ENCODE peak calls at places on chromosomes 16 and 17, in nine cellular contexts. J is MM.1S; C is IMR-90; X is HAP-1; V is SK-N-SH; I is SJSA1; B is GM23248; Z is PC-3; G is CD8-positive, alpha-beta memory T cell. O is an unnamed sample.

GRCh38 chr17:67606896-67607604 is 110.7 kb upstream of the NOL11 start:
- DNase-seq in J (no peak), C (no peak), X (peak; percentile 22), V (peak; percentile 65), I (no peak), B (no peak), Z (no peak), G (no peak), O (no peak)

GRCh38 chr17:35812456-35812855 is 3.2 kb downstream of the TAF15 start:
- DNase-seq in J (no peak), C (no peak), X (no peak), V (no peak), I (no peak), B (no peak), Z (no peak), G (no peak), O (no peak)

GRCh38 chr17:69908599-69909368 is 166.2 kb upstream of the KCNJ16 start:
- DNase-seq in J (no peak), C (no peak), X (no peak), V (no peak), I (no peak), B (no peak), Z (no peak), G (no peak), O (no peak)

GRCh38 chr17:10792156-10792555 is 11.7 kb downstream of the TMEM238L start:
- DNase-seq in J (no peak), C (no peak), X (no peak), V (no peak), I (no peak), B (no peak), Z (no peak), G (no peak), O (no peak)

GRCh38 chr16:30382398-30383015 is at the start of gene SEPTIN1:
- DNase-seq in J (peak; percentile 76), C (no peak), X (no peak), V (no peak), I (no peak), B (no peak), Z (no peak), G (peak; percentile 86), O (no peak)

GRCh38 chr17:83037084-83037950 is 42.1 kb upstream of the METRNL start:
- DNase-seq in J (no peak), C (no peak), X (no peak), V (peak; percentile 23), I (no peak), B (no peak), Z (no peak), G (no peak), O (no peak)

GRCh38 chr16:844638-845348 is 44.3 kb upstream of the GNG13 start:
- DNase-seq in J (no peak), C (no peak), X (no peak), V (no peak), I (no peak), B (no peak), Z (no peak), G (no peak), O (no peak)

GRCh38 chr16:48831081-48831722 is 221.2 kb upstream of the N4BP1 start:
- DNase-seq in J (no peak), C (no peak), X (peak; percentile 28), V (no peak), I (no peak), B (no peak), Z (peak; percentile 35), G (no peak), O (peak; percentile 25)

GRCh38 chr16:89853306-89853993 is 19.9 kb upstream of the TCF25 start:
- DNase-seq in J (no peak), C (no peak), X (no peak), V (no peak), I (no peak), B (no peak), Z (no peak), G (no peak), O (no peak)

GRCh38 chr17:19718613-19719364 is 2.4 kb upstream of the SLC47A2 start:
- DNase-seq in J (peak; percentile 60), C (no peak), X (peak; percentile 55), V (peak; percentile 29), I (no peak), B (no peak), Z (peak; percentile 53), G (no peak), O (no peak)

GRCh38 chr16:9177861-9178260 is 86.4 kb downstream of the HAPSTR1 start:
- DNase-seq in J (no peak), C (no peak), X (no peak), V (no peak), I (no peak), B (no peak), Z (no peak), G (no peak), O (no peak)

GRCh38 chr16:83338941-83339340 is 468.8 kb upstream of the HSBP1 start:
- DNase-seq in J (no peak), C (peak; percentile 37), X (no peak), V (no peak), I (peak; percentile 47), B (peak; percentile 50), Z (no peak), G (no peak), O (no peak)

GRCh38 chr17:76560877-76561221 is 21.0 kb downstream of the PRCD start:
- DNase-seq in J (no peak), C (no peak), X (no peak), V (no peak), I (no peak), B (peak; percentile 14), Z (no peak), G (no peak), O (no peak)

GRCh38 chr17:37756060-37756459 is 11.2 kb upstream of the HNF1B start:
- DNase-seq in J (no peak), C (no peak), X (no peak), V (no peak), I (no peak), B (no peak), Z (no peak), G (no peak), O (no peak)

GRCh38 chr16:67025151-67025550 is 3.8 kb upstream of the CBFB start:
- DNase-seq in J (no peak), C (no peak), X (no peak), V (no peak), I (peak; percentile 16), B (no peak), Z (no peak), G (no peak), O (no peak)

GRCh38 chr16:67845291-67846062 is 1.3 kb upstream of the NUTF2 start:
- DNase-seq in J (no peak), C (no peak), X (peak; percentile 18), V (no peak), I (no peak), B (peak; percentile 44), Z (no peak), G (no peak), O (no peak)

GRCh38 chr17:14737984-14738651 is 437.2 kb downstream of the HS3ST3B1 start:
- DNase-seq in J (no peak), C (peak; percentile 99), X (no peak), V (no peak), I (peak; percentile 96), B (peak; percentile 98), Z (peak; percentile 99), G (no peak), O (no peak)

GRCh38 chr17:34098712-34099111 is 156.4 kb upstream of the CCL2 start:
- DNase-seq in J (no peak), C (no peak), X (no peak), V (no peak), I (no peak), B (peak; percentile 18), Z (no peak), G (no peak), O (no peak)

GRCh38 chr17:50634915-50635719 is 436 bp downstream of the ABCC3 start:
- DNase-seq in J (no peak), C (no peak), X (no peak), V (peak; percentile 85), I (no peak), B (peak; percentile 48), Z (peak; percentile 24), G (no peak), O (no peak)
- H3K4me1 ChIP-seq in J (no peaks in the 10 kb centered on the region), C (peaks cover 29% of the 10 kb centered on the region), X (no peaks in the 10 kb centered on the region), V (peaks cover 42% of the 10 kb centered on the region), I (peaks cover 63% of the 10 kb centered on the region), B (peaks cover 24% of the 10 kb centered on the region), Z (peaks cover 77% of the 10 kb centered on the region), G (no peaks in the 10 kb centered on the region), O (peaks cover 10% of the 10 kb centered on the region)

DNA sequence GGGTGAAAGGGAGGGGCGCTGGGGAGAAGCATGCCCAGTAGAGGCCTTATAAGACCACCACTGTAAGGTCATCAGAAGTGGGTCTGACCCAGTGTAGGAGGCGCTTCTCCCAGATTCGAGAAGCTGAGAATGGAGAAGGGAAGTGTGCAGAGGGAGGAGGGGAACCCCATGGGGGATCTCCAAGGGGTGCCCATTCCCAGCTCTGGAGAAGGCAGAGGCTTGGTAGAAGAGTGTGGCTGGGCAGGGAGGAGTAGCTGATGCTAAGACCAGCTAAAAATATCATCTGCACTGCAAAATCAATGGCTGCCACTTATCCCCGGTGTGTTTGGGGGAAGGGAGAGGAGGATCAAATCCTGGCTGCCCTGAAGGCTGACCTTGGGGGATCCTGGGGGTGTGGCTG is 7.2 kb downstream of the NGFR start:
- DNase-seq in J (no peak), C (no peak), X (no peak), V (no peak), I (no peak), B (no peak), Z (no peak), G (no peak), O (no peak)
- H3K4me1 ChIP-seq in J (no peaks in the 10 kb centered on the region), C (peaks cover 2% of the 10 kb centered on the region), X (no peaks in the 10 kb centered on the region), V (peaks cover 30% of the 10 kb centered on the region), I (peaks cover 4% of the 10 kb centered on the region), B (no peaks in the 10 kb centered on the region), Z (peaks cover 3% of the 10 kb centered on the region), G (peaks cover 11% of the 10 kb centered on the region), O (peaks cover 38% of the 10 kb centered on the region)

DNA sequence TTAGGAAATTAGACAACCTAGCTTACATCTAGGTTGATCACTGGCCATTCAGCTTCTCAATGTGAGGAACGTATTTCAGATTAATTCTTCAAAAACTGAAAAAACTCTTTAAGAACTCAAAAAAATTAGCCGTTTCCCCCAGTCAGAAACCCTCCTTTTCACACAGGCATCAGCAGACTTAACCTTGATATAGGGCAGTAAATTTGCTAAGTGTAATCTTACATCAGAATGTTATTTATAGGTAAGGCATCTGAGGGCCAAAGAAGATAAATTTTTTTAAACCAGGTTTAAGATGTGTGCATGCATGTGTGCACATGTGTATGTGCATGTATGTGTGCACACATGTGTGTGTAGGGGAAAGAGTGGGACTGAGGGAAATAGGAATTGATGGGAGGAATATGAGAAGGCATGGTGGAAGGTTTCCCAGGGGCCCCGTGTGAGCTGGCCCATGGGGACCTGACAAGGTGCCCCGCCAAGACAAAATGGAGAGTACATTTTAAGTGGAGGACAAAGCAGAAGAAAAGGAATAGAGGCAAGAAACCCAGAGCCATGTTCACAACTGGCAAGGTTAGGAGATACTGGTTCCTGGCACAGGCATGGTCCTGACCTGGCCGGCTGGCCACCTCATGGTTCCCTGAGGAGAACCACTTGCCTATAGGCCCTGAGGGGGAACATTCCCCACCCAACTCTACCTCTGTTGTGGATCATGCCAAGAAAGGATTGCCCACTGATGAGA is 33.1 kb downstream of the TEX2 start:
- DNase-seq in J (no peak), C (no peak), X (no peak), V (no peak), I (no peak), B (no peak), Z (no peak), G (no peak), O (no peak)
- H3K4me1 ChIP-seq in J (no peaks in the 10 kb centered on the region), C (peaks cover 14% of the 10 kb centered on the region), X (no peaks in the 10 kb centered on the region), V (peaks cover 37% of the 10 kb centered on the region), I (peaks cover 17% of the 10 kb centered on the region), B (peaks cover 36% of the 10 kb centered on the region), Z (peaks cover 25% of the 10 kb centered on the region), G (no peaks in the 10 kb centered on the region), O (no peaks in the 10 kb centered on the region)

GRCh38 chr17:50425682-50426471 is at the start of gene ACSF2:
- DNase-seq in J (peak; percentile 74), C (peak; percentile 22), X (peak; percentile 84), V (peak; percentile 94), I (peak; percentile 80), B (peak; percentile 83), Z (peak; percentile 76), G (peak; percentile 50), O (no peak)
- H3K4me1 ChIP-seq in J (peaks cover 17% of the 10 kb centered on the region), C (peaks cover 27% of the 10 kb centered on the region), X (peaks cover 11% of the 10 kb centered on the region), V (peaks cover 23% of the 10 kb centered on the region), I (peaks cover 40% of the 10 kb centered on the region), B (peaks cover 22% of the 10 kb centered on the region), Z (peaks cover 58% of the 10 kb centered on the region), G (peaks cover 33% of the 10 kb centered on the region), O (peaks cover 7% of the 10 kb centered on the region)

O was measured in NT2/D1.